ENCODE peak calls at places on chromosomes 6 and 20, in four cellular contexts. T, B, F and U are unnamed samples.

GRCh38 chr6:137816133-137816579 is 50.9 kb upstream of the TNFAIP3 start:
- DNase-seq in T (no peak), B (no peak), F (no peak), U (no peak)

GRCh38 chr20:7371518-7372158 is 568.6 kb downstream of the HAO1 start:
- DNase-seq in T (no peak), B (no peak), F (no peak), U (no peak)

GRCh38 chr6:17580518-17581048 is 19.5 kb upstream of the FAM8A1 start:
- DNase-seq in T (peak; percentile 45), B (no peak), F (peak; percentile 25), U (no peak)

GRCh38 chr6:148396411-148396810 is 53.8 kb downstream of the SASH1 start:
- DNase-seq in T (no peak), B (no peak), F (no peak), U (no peak)

GRCh38 chr20:50121858-50122271 is 8.9 kb upstream of the UBE2V1 start:
- DNase-seq in T (no peak), B (no peak), F (no peak), U (peak; percentile 74)

GRCh38 chr6:57242505-57242904 is 20.4 kb upstream of the RAB23 start:
- DNase-seq in T (no peak), B (no peak), F (peak; percentile 78), U (no peak)

GRCh38 chr20:49916146-49917002 is 1.0 kb upstream of the SPATA2 start:
- DNase-seq in T (no peak), B (no peak), F (no peak), U (peak; percentile 74)

GRCh38 chr6:13431861-13432465 is 55.4 kb downstream of the GFOD1 start:
- DNase-seq in T (no peak), B (no peak), F (peak; percentile 18), U (peak; percentile 64)

GRCh38 chr20:37244572-37244957 is 17.0 kb downstream of the GHRH start:
- DNase-seq in T (no peak), B (no peak), F (no peak), U (no peak)

GRCh38 chr20:4193053-4193452 is 177.7 kb upstream of the RNF24 start:
- DNase-seq in T (no peak), B (no peak), F (no peak), U (no peak)

GRCh38 chr6:42128460-42129359 is 13.7 kb downstream of the C6orf132 start:
- DNase-seq in T (no peak), B (no peak), F (no peak), U (no peak)

GRCh38 chr20:17520583-17520982 is 10.6 kb downstream of the BFSP1 start:
- DNase-seq in T (no peak), B (no peak), F (no peak), U (peak; percentile 71)

GRCh38 chr20:17522528-17522927 is 8.7 kb downstream of the BFSP1 start:
- DNase-seq in T (no peak), B (no peak), F (no peak), U (no peak)

GRCh38 chr20:17518339-17519052 is 12.7 kb downstream of the BFSP1 start:
- DNase-seq in T (peak; percentile 50), B (no peak), F (no peak), U (peak; percentile 50)

GRCh38 chr20:17523326-17523725 is 7.9 kb downstream of the BFSP1 start:
- DNase-seq in T (no peak), B (no peak), F (no peak), U (no peak)

GRCh38 chr20:17519606-17520285 is 11.4 kb downstream of the BFSP1 start:
- DNase-seq in T (no peak), B (no peak), F (no peak), U (no peak)
- H3K36me3 ChIP-seq in T (no peaks in the 10 kb centered on the region), B (no peaks in the 10 kb centered on the region), F (no peaks in the 10 kb centered on the region), U (no peaks in the 10 kb centered on the region)

DNA sequence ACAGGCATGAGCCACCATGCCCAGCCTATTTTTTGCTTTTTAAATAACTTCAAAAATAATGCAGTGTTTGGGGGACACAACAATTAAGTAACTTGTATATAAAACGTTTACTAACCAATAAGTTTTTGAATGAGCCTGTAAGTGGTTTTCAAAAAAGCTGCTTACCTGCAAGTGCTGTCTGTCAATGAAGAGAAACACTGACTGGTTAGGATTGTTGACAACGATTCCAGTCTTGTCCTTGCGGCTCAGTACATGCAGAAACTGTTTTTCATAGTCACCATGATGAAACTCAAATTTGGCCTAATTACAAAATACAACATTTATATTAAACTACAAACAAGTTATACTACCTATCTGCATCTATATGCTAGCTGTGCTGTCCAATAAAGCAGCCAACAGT is 10.3 kb downstream of the C6orf62 start:
- DNase-seq in T (no peak), B (no peak), F (no peak), U (no peak)
- H3K36me3 ChIP-seq in T (peaks cover 100% of the 10 kb centered on the region), B (peaks cover 17% of the 10 kb centered on the region), F (peaks cover 92% of the 10 kb centered on the region), U (peaks cover 2% of the 10 kb centered on the region)

DNA sequence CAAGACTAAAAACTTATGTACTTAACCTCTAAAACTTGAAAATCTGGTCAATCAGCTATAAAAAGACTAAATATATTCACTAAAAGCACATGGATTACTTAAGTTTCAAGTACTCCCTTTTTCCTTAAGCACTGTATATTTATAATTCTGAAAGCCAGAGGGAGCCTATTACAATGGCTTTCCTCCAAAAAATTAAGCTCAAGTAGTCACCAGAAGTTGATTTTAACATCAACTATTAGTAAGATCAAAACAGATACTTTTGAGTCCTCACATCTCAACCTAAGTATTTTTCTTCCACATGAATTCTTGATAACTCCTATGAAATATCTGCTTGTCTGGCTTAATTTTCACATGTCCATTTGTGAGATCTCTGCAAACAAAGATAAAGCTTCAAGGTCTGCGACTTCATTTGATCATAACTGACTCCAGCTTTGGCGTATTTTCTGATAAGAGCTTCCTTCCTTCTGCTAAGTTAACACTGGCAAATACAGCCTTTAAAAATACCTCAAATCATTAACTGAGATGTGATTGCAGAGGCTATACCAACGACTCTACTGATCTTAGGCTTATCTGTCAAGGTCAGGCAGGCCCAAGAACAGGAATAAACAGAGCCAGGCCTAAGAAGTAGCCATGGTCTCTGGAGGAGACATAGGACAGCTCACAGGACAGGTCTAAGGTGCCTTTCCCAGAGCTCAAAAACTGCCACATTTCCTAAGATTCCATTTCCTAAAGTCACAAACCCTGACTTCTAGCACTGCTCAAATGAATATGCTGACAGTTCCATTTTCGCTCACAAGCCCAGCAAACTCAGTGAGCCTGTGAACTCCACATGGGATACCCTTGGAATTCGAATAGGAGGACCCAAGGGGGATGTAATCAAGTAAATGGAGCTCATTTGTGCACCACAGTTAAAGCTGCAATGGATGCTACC is 10.0 kb downstream of the SNX5 start:
- DNase-seq in T (no peak), B (no peak), F (no peak), U (no peak)
- H3K36me3 ChIP-seq in T (peaks cover 33% of the 10 kb centered on the region), B (no peaks in the 10 kb centered on the region), F (peaks cover 28% of the 10 kb centered on the region), U (peaks cover 14% of the 10 kb centered on the region)

DNA sequence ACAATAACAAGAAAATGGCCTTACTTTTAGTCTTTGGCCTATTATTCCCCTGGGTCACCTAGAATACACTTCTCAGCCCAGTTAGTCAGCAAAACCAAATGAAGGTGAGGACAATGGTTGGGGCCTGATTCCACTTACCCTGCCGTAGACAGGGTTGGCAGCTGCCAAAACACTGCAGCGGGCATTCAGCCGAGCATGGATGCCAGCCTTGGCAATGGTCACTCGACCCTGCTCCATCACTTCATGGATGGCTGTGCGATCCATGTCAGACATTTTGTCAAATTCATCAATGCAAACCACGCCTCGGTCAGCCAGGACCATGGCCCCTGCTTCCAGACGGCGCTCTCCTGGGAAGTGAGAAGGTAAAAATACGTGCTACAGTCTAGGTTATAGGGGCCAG is 8.4 kb downstream of the MCM3 start:
- DNase-seq in T (no peak), B (no peak), F (no peak), U (no peak)
- H3K36me3 ChIP-seq in T (peaks cover 100% of the 10 kb centered on the region), B (peaks cover 13% of the 10 kb centered on the region), F (peaks cover 40% of the 10 kb centered on the region), U (peaks cover 27% of the 10 kb centered on the region)

GRCh38 chr20:56373942-56374341 is 15.2 kb downstream of the FAM210B start:
- DNase-seq in T (no peak), B (no peak), F (peak; percentile 91), U (no peak)
- H3K36me3 ChIP-seq in T (peaks cover 15% of the 10 kb centered on the region), B (no peaks in the 10 kb centered on the region), F (peaks cover 15% of the 10 kb centered on the region), U (peaks cover 11% of the 10 kb centered on the region)

DNA sequence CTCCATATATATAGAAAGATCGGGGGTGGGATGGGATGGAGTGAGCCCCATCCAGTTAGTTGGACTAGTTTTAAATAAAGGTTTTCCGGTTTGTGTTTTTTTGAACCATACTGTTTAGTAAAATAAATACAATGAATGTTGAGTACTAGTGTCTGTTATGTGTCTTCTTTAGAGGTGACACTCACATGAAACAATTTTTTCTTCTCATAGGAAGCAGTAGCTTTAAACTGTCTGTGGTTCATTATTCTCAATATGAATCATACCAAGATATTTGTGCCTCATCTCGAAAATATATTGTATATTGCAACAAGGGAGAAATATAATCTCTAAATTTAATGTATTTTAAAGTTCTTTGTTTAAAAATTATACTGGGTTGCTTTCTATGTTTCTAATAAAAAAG is 33.4 kb downstream of the HSF2 start:
- DNase-seq in T (no peak), B (no peak), F (no peak), U (no peak)
- H3K36me3 ChIP-seq in T (peaks cover 85% of the 10 kb centered on the region), B (no peaks in the 10 kb centered on the region), F (peaks cover 14% of the 10 kb centered on the region), U (peaks cover under 1% of the 10 kb centered on the region)

GRCh38 chr20:62010551-62011402 is 54.9 kb downstream of the TAF4 start:
- DNase-seq in T (no peak), B (no peak), F (peak; percentile 49), U (peak; percentile 64)
- H3K36me3 ChIP-seq in T (peaks cover 66% of the 10 kb centered on the region), B (peaks cover 17% of the 10 kb centered on the region), F (peaks cover 23% of the 10 kb centered on the region), U (peaks cover 22% of the 10 kb centered on the region)

GRCh38 chr6:3235969-3236368 is 8.5 kb upstream of the TUBB2B start:
- DNase-seq in T (no peak), B (no peak), F (no peak), U (no peak)

GRCh38 chr6:3235486-3235885 is 8.0 kb upstream of the TUBB2B start:
- DNase-seq in T (no peak), B (no peak), F (no peak), U (no peak)

GRCh38 chr6:3237761-3238662 is 10.6 kb upstream of the TUBB2B start:
- DNase-seq in T (no peak), B (no peak), F (peak; percentile 40), U (peak; percentile 43)

GRCh38 chr6:3240595-3240994 is 13.1 kb upstream of the TUBB2B start:
- DNase-seq in T (no peak), B (no peak), F (no peak), U (no peak)

GRCh38 chr6:3239110-3239830 is 11.8 kb upstream of the TUBB2B start:
- DNase-seq in T (no peak), B (no peak), F (no peak), U (peak; percentile 67)
- H3K36me3 ChIP-seq in T (no peaks in the 10 kb centered on the region), B (no peaks in the 10 kb centered on the region), F (no peaks in the 10 kb centered on the region), U (no peaks in the 10 kb centered on the region)

GRCh38 chr20:1648101-1648500 is 9.5 kb downstream of the SIRPG start:
- DNase-seq in T (no peak), B (no peak), F (no peak), U (no peak)

GRCh38 chr20:1646975-1647431 is 10.6 kb downstream of the SIRPG start:
- DNase-seq in T (no peak), B (no peak), F (no peak), U (no peak)

GRCh38 chr20:1644101-1644962 is 13.2 kb downstream of the SIRPG start:
- DNase-seq in T (no peak), B (no peak), F (no peak), U (no peak)
- H3K36me3 ChIP-seq in T (no peaks in the 10 kb centered on the region), B (no peaks in the 10 kb centered on the region), F (no peaks in the 10 kb centered on the region), U (no peaks in the 10 kb centered on the region)